ENCODE peak calls at places on chromosomes 6 and 20, in four cellular contexts. Q is H1, Y is HCT116, K is HepG2. X is an unnamed sample.

GRCh38 chr20:31695849-31696804 is 26.5 kb downstream of the BCL2L1 start:
- DNase-seq in K (peak), Y (peak), Q (no peak), X (no peak)

GRCh38 chr20:32482251-32483220 is 102.6 kb downstream of the NOL4L start:
- DNase-seq in Y (no peak), Q (peak), K (no peak), X (no peak)

GRCh38 chr6:144619983-144620382 is 334.8 kb downstream of the UTRN start:
- DNase-seq in Q (no peak), Y (no peak), K (no peak), X (no peak)

GRCh38 chr6:158205220-158205944 is 37.2 kb downstream of the GTF2H5 start:
- DNase-seq in K (peak), Q (peak), Y (peak), X (no peak)

GRCh38 chr20:38805958-38806854 is 709 bp downstream of the PPP1R16B start:
- DNase-seq in Y (no peak), K (no peak), Q (peak), X (no peak)

GRCh38 chr20:49583669-49584417 is 15.9 kb upstream of the PTGIS start:
- DNase-seq in Y (no peak), K (peak), Q (no peak), X (no peak)

GRCh38 chr6:24752503-24752902 is 22.2 kb upstream of the GMNN start:
- DNase-seq in Q (no peak), Y (no peak), K (no peak), X (no peak)

GRCh38 chr20:7772376-7772775 is 167.9 kb downstream of the HAO1 start:
- DNase-seq in Y (no peak), Q (no peak), K (no peak), X (no peak)

GRCh38 chr6:135291288-135292116 is 110.4 kb downstream of the MYB start:
- DNase-seq in K (peak), Q (no peak), Y (peak), X (no peak)

GRCh38 chr6:44787254-44787844 is 399.8 kb downstream of the CDC5L start:
- DNase-seq in K (no peak), Y (no peak), Q (no peak), X (no peak)

GRCh38 chr6:10412948-10413849 is 1.7 kb downstream of the TFAP2A start:
- DNase-seq in K (no peak), Y (no peak), Q (peak), X (no peak)

GRCh38 chr6:31874836-31875572 is 3.8 kb downstream of the SLC44A4 start:
- DNase-seq in Q (no peak), Y (no peak), K (no peak), X (no peak)

GRCh38 chr6:159080217-159080976 is 35.6 kb upstream of the TAGAP start:
- DNase-seq in Q (no peak), K (no peak), Y (no peak), X (no peak)

GRCh38 chr6:140849441-140849840 is 1283.3 kb upstream of the GJE1 start:
- DNase-seq in K (no peak), Y (no peak), Q (no peak), X (no peak)

GRCh38 chr6:169824848-169825557 is 73.6 kb downstream of the ERMARD start:
- DNase-seq in Y (no peak), Q (peak), K (no peak), X (no peak)

GRCh38 chr6:166619912-166620311 is 7.1 kb downstream of the RPS6KA2 start:
- DNase-seq in Q (no peak), Y (no peak), K (no peak), X (no peak)

GRCh38 chr6:166572370-166573261 is 13.9 kb downstream of the RAMACL start:
- DNase-seq in Q (peak), K (no peak), Y (no peak), X (no peak)

GRCh38 chr6:42762950-42763349 is 17.0 kb upstream of the TBCC start:
- DNase-seq in Y (no peak), K (no peak), Q (no peak), X (no peak)

GRCh38 chr6:128601060-128601459 is 80.7 kb upstream of the PTPRK start:
- DNase-seq in Q (no peak), Y (no peak), K (no peak), X (no peak)

GRCh38 chr6:36752886-36753506 is 55.4 kb downstream of the RAB44 start:
- DNase-seq in K (no peak), Q (no peak), Y (no peak), X (peak)

GRCh38 chr20:51837876-51838420 is 35.6 kb upstream of the SALL4 start:
- DNase-seq in Q (no peak), Y (no peak), K (no peak), X (no peak)

GRCh38 chr20:50343125-50343489 is 152.5 kb downstream of the CEBPB start:
- DNase-seq in Q (no peak), K (no peak), Y (no peak), X (no peak)

GRCh38 chr6:32668226-32668747 is 1.8 kb upstream of the HLA-DQB1 start:
- DNase-seq in Q (no peak), K (peak), Y (peak), X (peak)

DNA sequence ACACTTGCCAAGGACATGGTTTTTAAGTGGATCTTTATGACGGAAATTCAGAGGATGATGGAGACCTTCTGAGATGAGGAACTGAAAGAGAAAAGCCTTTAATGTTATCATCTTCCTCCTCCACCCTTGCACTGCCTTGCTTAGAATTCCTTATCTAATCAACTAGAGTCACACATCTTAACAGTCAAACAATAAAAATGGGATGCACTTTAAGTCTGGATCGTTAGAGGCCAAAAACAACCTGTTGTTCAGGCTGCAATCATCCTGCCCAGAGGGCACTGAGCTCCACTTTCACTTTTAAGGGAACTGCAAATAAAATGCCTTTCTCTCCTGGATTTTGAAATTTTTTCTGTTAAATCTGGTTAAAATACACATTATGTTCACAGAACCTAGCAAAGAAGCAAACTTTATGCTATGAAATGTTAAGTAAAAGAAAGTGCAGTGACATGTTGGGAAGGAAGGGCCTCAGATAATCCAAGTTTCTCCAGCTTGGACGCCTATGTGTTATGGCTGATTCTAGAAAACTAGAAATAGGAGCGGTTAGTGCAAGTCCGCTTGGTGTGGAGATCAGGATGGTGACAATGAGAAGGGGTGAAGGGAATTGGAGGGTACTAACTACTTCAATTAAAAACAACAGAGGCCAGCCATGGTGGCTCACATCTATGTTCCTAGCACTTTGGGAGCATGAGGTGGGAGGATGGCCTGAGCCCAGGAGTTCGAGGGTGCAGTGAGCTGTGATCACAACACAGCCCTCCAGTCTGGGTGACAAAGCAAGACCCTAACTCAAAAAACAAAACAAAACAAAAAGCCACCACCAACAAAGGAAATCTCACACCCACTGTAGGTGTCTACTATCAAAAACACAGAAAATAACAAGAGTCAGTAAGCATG is 66.4 kb upstream of the KIF13A start:
- DNase-seq in Q (no peak), K (no peak), Y (no peak), X (no peak)
- TF ChIP-seq ATF3 in Q (no peak), K (no peak), Y (no peak), X (no peak)

GRCh38 chr20:53282217-53282955 is 310.2 kb downstream of the TSHZ2 start:
- DNase-seq in K (no peak), Y (no peak), Q (no peak), X (no peak)
- TF ChIP-seq ZNF274 in K (no peak), Y (no peak), Q (no peak), X (no peak)

DNA sequence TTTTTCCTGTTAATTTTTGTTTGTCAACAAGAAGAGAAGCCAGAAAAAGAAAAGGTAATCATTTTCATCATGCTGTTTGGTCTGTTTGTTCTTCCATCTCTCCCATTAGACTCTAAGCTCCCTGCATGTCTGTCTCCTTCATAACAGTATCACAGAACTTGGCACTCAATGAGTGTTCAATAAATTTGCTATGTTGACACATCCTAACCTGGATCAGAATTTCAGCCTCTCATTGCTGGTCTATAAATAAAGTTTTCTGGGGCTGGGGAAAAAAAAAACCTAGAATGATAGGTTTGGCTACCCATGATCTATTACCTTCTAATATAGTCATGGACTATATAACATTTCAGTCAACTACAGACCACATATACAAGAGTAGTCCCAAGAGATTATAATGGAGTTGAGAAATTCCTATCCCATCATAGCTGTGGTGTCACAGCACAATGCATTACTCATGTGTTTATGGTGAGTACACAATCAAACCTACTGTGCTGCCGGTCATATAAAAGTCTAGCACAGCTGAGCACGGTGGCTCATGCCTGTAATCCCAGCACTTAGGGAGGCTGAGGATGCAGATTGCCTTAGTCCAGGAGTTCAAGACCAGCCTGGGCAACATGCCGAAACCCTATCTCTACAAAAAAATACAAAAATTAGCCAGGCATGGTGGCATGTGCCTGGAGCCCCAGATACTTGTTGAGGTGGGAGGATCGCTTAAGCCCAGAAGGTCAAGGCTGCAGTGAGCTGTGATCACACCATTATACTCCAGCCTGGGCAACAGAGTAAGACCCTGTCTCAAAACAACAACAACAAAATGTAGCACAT is 5.9 kb downstream of the NUDT3 start:
- DNase-seq in K (peak), Y (no peak), Q (no peak), X (no peak)
- TF ChIP-seq ATF3 in K (no peak), Y (no peak), Q (no peak), X (no peak)

DNA sequence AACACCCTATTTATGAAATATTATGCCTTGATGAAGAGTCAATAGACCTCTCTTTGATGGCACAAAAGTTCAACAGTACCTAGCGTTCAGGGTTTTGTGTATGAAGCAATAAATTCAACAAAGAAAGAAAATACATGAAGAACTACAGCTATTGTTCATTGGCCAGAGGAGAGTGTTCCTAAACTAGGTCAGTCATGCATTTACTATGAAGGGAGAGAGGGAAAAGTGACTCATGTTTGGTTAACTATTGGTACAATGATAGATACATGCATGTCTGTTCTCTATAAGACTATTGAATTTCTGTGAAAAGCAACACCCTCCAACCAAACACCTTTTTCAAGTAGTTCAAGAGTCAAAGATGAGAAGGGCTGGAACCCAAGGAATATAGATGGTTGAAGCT is 50.7 kb downstream of the CLIC5 start:
- DNase-seq in K (no peak), Y (no peak), Q (no peak), X (no peak)
- TF ChIP-seq ZNF274 in K (no peak), Y (no peak), Q (no peak), X (no peak)

GRCh38 chr6:131366223-131366622 is 206.8 kb upstream of the ARG1 start:
- DNase-seq in Y (no peak), K (peak), Q (no peak), X (no peak)

GRCh38 chr6:131372535-131372934 is 200.5 kb upstream of the ARG1 start:
- DNase-seq in K (no peak), Q (no peak), Y (no peak), X (no peak)

GRCh38 chr6:131362696-131363095 is 210.3 kb upstream of the ARG1 start:
- DNase-seq in Q (no peak), Y (no peak), K (no peak), X (no peak)

GRCh38 chr6:131367206-131367873 is 205.7 kb upstream of the ARG1 start:
- DNase-seq in K (peak), Y (no peak), Q (no peak), X (no peak)

DNA sequence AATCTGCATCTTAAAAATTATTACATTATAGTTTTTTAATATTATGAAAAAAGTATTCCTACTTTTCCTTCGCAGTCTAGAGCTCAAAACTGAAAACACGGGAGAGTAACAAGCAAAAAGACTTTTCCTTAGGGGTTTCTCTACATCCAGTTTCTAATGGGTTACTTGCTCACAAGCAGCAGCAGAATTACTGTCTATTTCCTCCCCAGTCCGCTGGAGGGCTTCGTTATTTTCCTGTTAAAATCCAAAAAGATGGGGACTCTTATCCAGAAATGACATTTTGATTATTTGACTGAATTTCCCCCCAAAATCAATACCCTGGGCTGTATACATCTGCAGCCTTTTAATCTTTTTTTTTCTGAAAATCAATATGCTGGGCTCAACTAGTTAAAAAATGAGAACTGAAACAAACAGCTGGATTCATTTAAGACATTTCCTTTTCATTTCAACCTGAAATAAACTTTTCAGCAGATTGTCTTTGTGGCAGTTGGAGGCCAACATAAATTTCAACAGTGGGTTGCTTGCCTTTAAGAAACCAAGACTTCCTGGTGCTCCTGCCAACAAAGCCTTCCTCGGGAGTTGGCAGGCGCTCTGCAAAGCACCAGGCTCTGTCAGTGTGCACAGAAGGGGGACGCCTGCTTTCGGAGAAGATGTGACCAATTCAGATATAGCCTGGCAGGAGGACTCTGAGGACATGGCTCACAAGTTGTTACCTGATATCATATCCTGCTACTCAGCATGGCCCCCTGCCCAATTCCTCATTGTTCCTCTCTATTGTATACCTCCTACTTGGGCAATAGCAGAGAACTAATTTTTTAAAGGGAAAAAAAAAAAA is 204.7 kb upstream of the ARG1 start:
- DNase-seq in K (no peak), Y (no peak), Q (no peak), X (peak)
- TF ChIP-seq ATF3 in K (no peak), Y (no peak), Q (no peak), X (no peak)

DNA sequence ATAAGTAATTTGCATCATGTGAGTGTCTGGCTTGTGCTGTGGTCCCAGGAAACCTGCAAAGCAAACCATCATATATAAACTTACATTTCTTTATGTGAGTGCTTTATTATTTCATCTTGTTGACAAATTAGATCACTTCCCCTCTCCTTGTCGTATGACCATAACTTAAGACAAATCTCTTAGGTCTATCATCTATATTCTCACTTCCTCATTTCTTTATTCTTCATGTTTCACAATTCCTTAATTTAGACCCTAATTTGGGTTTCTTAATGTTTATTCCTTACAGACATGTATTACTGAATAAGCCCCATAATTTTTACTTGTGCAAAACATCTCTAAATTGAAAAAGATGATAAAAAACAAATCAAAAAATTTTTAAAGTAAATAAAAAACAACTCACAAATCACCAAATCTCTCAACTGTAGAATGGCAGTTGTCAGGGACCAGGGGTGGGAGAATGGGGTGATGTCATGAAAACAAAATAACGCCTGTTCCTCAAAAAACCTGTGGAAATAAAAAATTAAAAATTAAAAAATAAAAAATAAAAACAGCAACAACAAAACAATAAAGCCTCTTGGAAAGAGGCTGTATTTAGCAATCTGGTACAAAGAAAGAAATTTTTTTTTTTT is 49.5 kb upstream of the FBXO30 start:
- DNase-seq in K (no peak), Y (no peak), Q (no peak), X (no peak)
- TF ChIP-seq ZNF274 in K (no peak), Y (no peak), Q (no peak), X (no peak)

GRCh38 chr6:111723412-111723970 is 117.8 kb upstream of the TRAF3IP2 start:
- DNase-seq in Y (no peak), K (no peak), Q (no peak), X (no peak)
- TF ChIP-seq ATF3 in Y (no peak), K (no peak), Q (no peak), X (no peak)

GRCh38 chr20:45419188-45420091 is 3.5 kb downstream of the PIGT start:
- DNase-seq in K (peak), Y (no peak), Q (peak), X (peak)
- TF ChIP-seq ZNF274 in K (no peak), Y (no peak), Q (no peak), X (no peak)

X was measured in GM12878.